ENCODE peak calls at places on chromosomes 11 and 22, in six cellular contexts. C is PC-3, X is GM23338, D is HCT116, Y is hepatocyte, K is MM.1S. V is an unnamed sample.

GRCh38 chr11:27861706-27862430 is 161.6 kb upstream of the BDNF start:
- DNase-seq in X (no peak), C (peak; percentile 82), Y (peak; percentile 52), D (no peak), K (no peak), V (peak; percentile 56)

GRCh38 chr11:20161230-20161918 is 1.1 kb upstream of the DBX1 start:
- DNase-seq in X (peak; percentile 89), K (no peak), Y (peak; percentile 26), D (no peak), C (no peak), V (no peak)

GRCh38 chr11:107018274-107018901 is at the start of gene GUCY1A2:
- DNase-seq in X (peak; percentile 53), Y (peak; percentile 57), C (no peak), K (peak; percentile 51), D (no peak), V (no peak)

GRCh38 chr11:111837366-111837891 is 34.0 kb downstream of the ALG9 start:
- DNase-seq in Y (no peak), X (no peak), D (no peak), C (no peak), K (no peak), V (no peak)

GRCh38 chr11:123413636-123414035 is 16.4 kb upstream of the GRAMD1B start:
- DNase-seq in D (no peak), C (no peak), X (no peak), Y (peak; percentile 43), K (no peak), V (no peak)

GRCh38 chr11:73942030-73942429 is 8.8 kb upstream of the DNAJB13 start:
- DNase-seq in X (no peak), K (no peak), Y (no peak), D (no peak), C (no peak), V (no peak)

GRCh38 chr11:8222820-8223512 is 40.7 kb downstream of the LMO1 start:
- DNase-seq in C (no peak), X (no peak), Y (no peak), D (no peak), K (no peak), V (no peak)

GRCh38 chr11:118838905-118839553 is 44.7 kb upstream of the CXCR5 start:
- DNase-seq in K (peak; percentile 84), D (no peak), C (no peak), Y (no peak), X (no peak), V (no peak)

GRCh38 chr22:29702931-29703594 is 16.7 kb upstream of the CABP7 start:
- DNase-seq in C (no peak), X (peak; percentile 58), K (no peak), Y (no peak), D (no peak), V (no peak)

GRCh38 chr11:109697140-109697843 is 275.3 kb downstream of the C11orf87 start:
- DNase-seq in C (peak; percentile 64), Y (peak; percentile 69), X (peak; percentile 78), D (peak; percentile 23), K (peak; percentile 60), V (no peak)

GRCh38 chr22:44460287-44461082 is 37.5 kb downstream of the RTL6 start:
- DNase-seq in Y (no peak), C (no peak), K (no peak), D (no peak), X (no peak), V (no peak)

GRCh38 chr11:1653541-1654387 is 24.2 kb downstream of the KRTAP5-5 start:
- DNase-seq in D (no peak), X (no peak), K (no peak), Y (no peak), C (no peak), V (no peak)

GRCh38 chr11:13152736-13153541 is 124.7 kb upstream of the BMAL1 start:
- DNase-seq in D (no peak), C (peak; percentile 60), X (peak; percentile 37), Y (no peak), K (no peak), V (no peak)

GRCh38 chr11:102494216-102494615 is 36.3 kb downstream of the MMP7 start:
- DNase-seq in D (peak; percentile 59), C (peak; percentile 99), X (no peak), K (no peak), Y (peak; percentile 55), V (peak; percentile 37)

GRCh38 chr11:120073196-120073595 is 64.7 kb downstream of the TRIM29 start:
- DNase-seq in K (no peak), C (no peak), D (no peak), Y (no peak), X (no peak), V (no peak)

GRCh38 chr11:45089251-45089650 is 57.2 kb upstream of the PRDM11 start:
- DNase-seq in X (no peak), D (no peak), C (peak; percentile 80), Y (no peak), K (no peak), V (no peak)

GRCh38 chr22:47136671-47137070 is 374.2 kb downstream of the TBC1D22A start:
- DNase-seq in D (no peak), C (no peak), Y (no peak), K (no peak), X (no peak), V (no peak)

GRCh38 chr11:75339685-75340409 is 11.6 kb downstream of the ARRB1 start:
- DNase-seq in C (no peak), Y (no peak), X (no peak), K (no peak), D (no peak), V (no peak)

GRCh38 chr11:28834877-28835276 is 726.7 kb downstream of the METTL15 start:
- DNase-seq in Y (no peak), D (no peak), K (no peak), C (peak; percentile 84), X (peak; percentile 9), V (no peak)

GRCh38 chr22:37420656-37421467 is 6.4 kb downstream of the ELFN2 start:
- DNase-seq in D (no peak), X (peak; percentile 40), Y (no peak), K (no peak), C (no peak), V (no peak)

GRCh38 chr11:79087957-79088318 is 352.9 kb downstream of the TENM4 start:
- DNase-seq in K (no peak), Y (peak; percentile 48), X (no peak), C (no peak), D (no peak), V (no peak)

GRCh38 chr11:79088967-79089366 is 351.9 kb downstream of the TENM4 start:
- DNase-seq in X (no peak), K (no peak), Y (no peak), D (no peak), C (no peak), V (no peak)

GRCh38 chr11:79087238-79087956 is 353.4 kb downstream of the TENM4 start:
- DNase-seq in X (peak; percentile 78), K (no peak), C (peak; percentile 69), Y (peak; percentile 30), D (no peak), V (no peak)

GRCh38 chr11:79092791-79093313 is 348.0 kb downstream of the TENM4 start:
- DNase-seq in C (peak; percentile 98), X (no peak), Y (no peak), K (no peak), D (peak; percentile 13), V (peak; percentile 67)

GRCh38 chr11:79090191-79090590 is 350.6 kb downstream of the TENM4 start:
- DNase-seq in K (no peak), C (peak; percentile 33), D (no peak), Y (no peak), X (no peak), V (no peak)
- H3K4me1 ChIP-seq in K (no peaks in the 10 kb centered on the region), C (peaks cover 39% of the 10 kb centered on the region), D (peaks cover 13% of the 10 kb centered on the region), Y (peaks cover 35% of the 10 kb centered on the region), X (peaks cover 8% of the 10 kb centered on the region), V (no peaks in the 10 kb centered on the region)

DNA sequence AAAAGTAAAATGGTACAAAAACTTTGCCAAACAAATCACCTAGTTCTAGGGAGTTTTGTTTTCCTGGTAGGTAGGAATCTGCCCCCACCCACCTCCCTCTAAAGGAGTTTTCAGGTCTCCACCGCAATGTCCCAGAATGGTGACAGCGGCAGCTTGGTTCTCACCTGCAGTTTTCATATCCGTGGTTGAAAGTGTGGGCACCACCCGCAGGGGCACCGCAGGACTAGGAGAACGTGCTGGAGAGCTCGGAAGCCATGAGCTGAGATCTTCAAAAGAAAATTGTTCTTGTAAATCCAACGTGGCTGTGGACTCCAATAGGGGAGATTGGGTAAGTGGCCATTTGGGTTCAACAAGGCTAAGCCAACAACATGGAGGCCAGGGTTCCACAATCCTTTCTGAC is 10.8 kb downstream of the NFRKB start:
- DNase-seq in K (no peak), Y (no peak), D (no peak), C (no peak), X (no peak), V (no peak)
- H3K9me2 ChIP-seq in K (no peaks in the 10 kb centered on the region), Y (no peaks in the 10 kb centered on the region), D (no peaks in the 10 kb centered on the region), C (no peaks in the 10 kb centered on the region), X (no peaks in the 10 kb centered on the region), V (no peaks in the 10 kb centered on the region)

DNA sequence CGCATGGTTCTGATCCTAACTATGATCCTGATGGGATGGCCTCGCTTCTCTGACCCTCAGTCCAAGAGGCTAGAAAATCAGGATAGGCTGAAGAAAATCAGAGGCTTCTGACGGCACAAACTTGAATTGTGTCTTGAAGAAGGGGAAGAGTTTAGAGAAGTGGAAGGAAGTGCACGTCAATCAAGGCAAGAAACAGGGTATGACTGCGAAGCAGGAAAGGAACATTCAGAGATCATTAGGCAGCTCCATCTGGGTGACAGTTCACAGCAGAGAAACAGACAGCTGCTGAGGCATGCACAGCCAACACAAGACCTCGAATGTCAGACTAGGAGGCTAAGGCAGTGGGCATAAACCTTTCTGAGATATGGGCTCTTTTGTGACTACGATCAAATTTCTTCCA is 29.3 kb downstream of the CLPB start:
- DNase-seq in X (no peak), C (no peak), K (no peak), Y (no peak), D (no peak), V (no peak)
- H3K4me3 ChIP-seq in X (no peak overlapping the region), C (no peak overlapping the region), K (no peak overlapping the region), Y (no peak overlapping the region), D (no peak overlapping the region), V (no peak overlapping the region)

GRCh38 chr22:49543876-49544275 is 283.8 kb downstream of the BRD1 start:
- DNase-seq in D (no peak), Y (no peak), C (no peak), X (no peak), K (no peak), V (no peak)

GRCh38 chr22:49547751-49548239 is 279.9 kb downstream of the BRD1 start:
- DNase-seq in D (no peak), Y (no peak), C (no peak), K (no peak), X (no peak), V (no peak)

GRCh38 chr22:49544286-49544685 is 283.4 kb downstream of the BRD1 start:
- DNase-seq in D (no peak), X (no peak), Y (no peak), K (no peak), C (no peak), V (no peak)

GRCh38 chr22:49546811-49547585 is 280.7 kb downstream of the BRD1 start:
- DNase-seq in K (no peak), X (no peak), Y (no peak), D (no peak), C (no peak), V (no peak)

GRCh38 chr22:49545606-49546005 is 282.1 kb downstream of the BRD1 start:
- DNase-seq in D (no peak), K (no peak), C (no peak), Y (no peak), X (no peak), V (no peak)
- H3K4me1 ChIP-seq in D (no peaks in the 10 kb centered on the region), K (no peaks in the 10 kb centered on the region), C (peaks cover 7% of the 10 kb centered on the region), Y (peaks cover 6% of the 10 kb centered on the region), X (no peaks in the 10 kb centered on the region), V (peaks cover 31% of the 10 kb centered on the region)

V was measured in PC-9.